ENCODE peak calls at places on chromosomes 13 and 19, in seven cellular contexts. E is adipocyte, G is aorta, I is retina, F is AG09309, N is fibroblast of the conjunctiva, R is GM04503. M is an unnamed sample.

GRCh38 chr19:1575323-1576241 is 7.5 kb upstream of the MEX3D start:
- DNase-seq in E (no peak), G (no peak), I (no peak), F (no peak), N (no peak), R (no peak), M (no peak)

GRCh38 chr19:29525901-29526729 is at the start of gene VSTM2B:
- DNase-seq in E (no peak), G (no peak), I (peak; percentile 80), F (no peak), N (no peak), R (no peak), M (no peak)

GRCh38 chr13:52159159-52159982 is at the start of gene NEK3:
- DNase-seq in E (peak; percentile 72), G (peak; percentile 86), I (peak; percentile 92), F (no peak), N (peak; percentile 35), R (no peak), M (peak; percentile 86)

GRCh38 chr19:38721977-38722773 is 22.1 kb downstream of the CAPN12 start:
- DNase-seq in E (no peak), G (no peak), I (peak; percentile 74), F (no peak), N (no peak), R (no peak), M (peak; percentile 47)

GRCh38 chr13:71618154-71618553 is 248.8 kb downstream of the DACH1 start:
- DNase-seq in E (no peak), G (no peak), I (no peak), F (no peak), N (no peak), R (no peak), M (peak; percentile 39)

GRCh38 chr19:55232284-55232597 is 3.7 kb upstream of the TMEM86B start:
- DNase-seq in E (no peak), G (no peak), I (peak; percentile 17), F (no peak), N (no peak), R (no peak), M (no peak)

GRCh38 chr19:18301718-18302111 is 20.3 kb upstream of the JUND start:
- DNase-seq in E (no peak), G (no peak), I (no peak), F (no peak), N (no peak), R (no peak), M (no peak)

GRCh38 chr13:110108348-110109139 is 198.4 kb downstream of the COL4A1 start:
- DNase-seq in E (peak; percentile 92), G (peak; percentile 86), I (peak; percentile 72), F (no peak), N (peak; percentile 85), R (no peak), M (peak; percentile 95)

GRCh38 chr13:98173431-98173921 is 3.6 kb downstream of the RNF113B start:
- DNase-seq in E (peak; percentile 84), G (no peak), I (peak; percentile 45), F (peak; percentile 96), N (peak; percentile 34), R (peak; percentile 99), M (peak; percentile 96)

GRCh38 chr13:37023871-37024270 is 23.3 kb downstream of the EXOSC8 start:
- DNase-seq in E (peak; percentile 22), G (no peak), I (no peak), F (no peak), N (no peak), R (no peak), M (peak; percentile 6)

GRCh38 chr19:44753932-44754742 is 5.6 kb downstream of the BCL3 start:
- DNase-seq in E (peak; percentile 79), G (peak; percentile 98), I (no peak), F (peak; percentile 61), N (peak; percentile 68), R (no peak), M (peak; percentile 83)

GRCh38 chr13:103403148-103403740 is 337.0 kb upstream of the SLC10A2 start:
- DNase-seq in E (no peak), G (no peak), I (no peak), F (no peak), N (no peak), R (no peak), M (no peak)

GRCh38 chr13:102323012-102323411 is 78.8 kb downstream of the FGF14 start:
- DNase-seq in E (no peak), G (no peak), I (no peak), F (no peak), N (no peak), R (no peak), M (no peak)

GRCh38 chr19:1252221-1252817 is 3.9 kb downstream of the MIDN start:
- DNase-seq in E (peak; percentile 94), G (peak; percentile 97), I (peak; percentile 56), F (peak; percentile 87), N (peak; percentile 98), R (peak; percentile 83), M (peak; percentile 97)

GRCh38 chr19:18672606-18673337 is 10.7 kb upstream of the CRTC1 start:
- DNase-seq in E (peak; percentile 34), G (peak; percentile 83), I (no peak), F (no peak), N (peak; percentile 72), R (no peak), M (peak; percentile 73)

GRCh38 chr19:8468761-8469458 is 24.1 kb downstream of the HNRNPM start:
- DNase-seq in E (peak; percentile 61), G (no peak), I (no peak), F (no peak), N (peak; percentile 38), R (no peak), M (no peak)

GRCh38 chr19:10007811-10008211 is 2.5 kb downstream of the COL5A3 start:
- DNase-seq in E (peak; percentile 47), G (no peak), I (peak; percentile 35), F (no peak), N (no peak), R (peak; percentile 81), M (peak; percentile 38)

GRCh38 chr13:59266478-59267063 is 897.2 kb downstream of the DIAPH3 start:
- DNase-seq in E (no peak), G (no peak), I (no peak), F (no peak), N (no peak), R (no peak), M (no peak)

GRCh38 chr13:66491241-66491640 is 738.9 kb downstream of the PCDH9 start:
- DNase-seq in E (no peak), G (no peak), I (no peak), F (no peak), N (no peak), R (no peak), M (no peak)

GRCh38 chr19:14683439-14683838 is 6.4 kb upstream of the ZNF333 start:
- DNase-seq in E (no peak), G (no peak), I (no peak), F (no peak), N (no peak), R (no peak), M (no peak)

M was measured in astrocyte of the hippocampus.